ENCODE peak calls at places on chromosomes 6 and 20, in nine cellular contexts. G is foreskin fibroblast; C is GM10248; P is ecto neural progenitor cell; T is CD8-positive, alpha-beta T cell; Z is H7; B is RPMI8226; A is ACHN; L is activated CD4-positive, alpha-beta T cell treated with anti-CD3 and anti-CD28 coated beads for 1 hour. Q is an unnamed sample.

GRCh38 chr6:90065173-90065572 is 170.9 kb downstream of the GJA10 start:
- DNase-seq in G (no peak), C (no peak), P (no peak), T (no peak), Z (no peak), B (no peak), A (no peak), L (no peak), Q (no peak)

GRCh38 chr6:131982740-131983259 is 31.6 kb upstream of the CCN2 start:
- DNase-seq in G (peak; percentile 67), C (no peak), P (no peak), T (no peak), Z (no peak), B (no peak), A (no peak), L (no peak), Q (peak; percentile 89)

GRCh38 chr6:56507517-56507916 is 135.2 kb downstream of the DST start:
- DNase-seq in G (no peak), C (no peak), P (no peak), T (no peak), Z (no peak), B (no peak), A (no peak), L (no peak), Q (no peak)

GRCh38 chr6:150078788-150079187 is 9.9 kb upstream of the ULBP3 start:
- DNase-seq in G (no peak), C (no peak), P (no peak), T (no peak), Z (no peak), B (no peak), A (no peak), L (no peak), Q (no peak)

GRCh38 chr20:10719740-10720380 is 46.1 kb upstream of the JAG1 start:
- DNase-seq in G (no peak), C (no peak), P (no peak), T (no peak), Z (no peak), B (no peak), A (no peak), L (no peak), Q (no peak)

GRCh38 chr6:29949934-29950333 is 7.6 kb downstream of the HLA-A start:
- DNase-seq in G (no peak), C (no peak), P (no peak), T (no peak), Z (no peak), B (no peak), A (no peak), L (no peak), Q (no peak)

GRCh38 chr6:128244751-128245405 is 275.5 kb downstream of the PTPRK start:
- DNase-seq in G (no peak), C (no peak), P (no peak), T (no peak), Z (no peak), B (no peak), A (no peak), L (no peak), Q (no peak)

GRCh38 chr20:43919686-43920403 is 5.2 kb downstream of the TOX2 start:
- DNase-seq in G (no peak), C (no peak), P (no peak), T (no peak), Z (no peak), B (no peak), A (no peak), L (no peak), Q (no peak)

GRCh38 chr6:110449545-110449903 is 26.9 kb downstream of the SLC22A16 start:
- DNase-seq in G (no peak), C (no peak), P (no peak), T (no peak), Z (no peak), B (no peak), A (no peak), L (no peak), Q (no peak)

GRCh38 chr6:100695445-100695844 is 185.7 kb downstream of the ASCC3 start:
- DNase-seq in G (no peak), C (no peak), P (no peak), T (no peak), Z (no peak), B (no peak), A (no peak), L (no peak), Q (no peak)

GRCh38 chr20:58228484-58229197 is at the start of gene ANKRD60:
- DNase-seq in G (peak; percentile 29), C (peak; percentile 44), P (peak; percentile 67), T (peak; percentile 83), Z (peak; percentile 96), B (no peak), A (no peak), L (peak; percentile 28), Q (no peak)

GRCh38 chr6:1538810-1539482 is 70.8 kb upstream of the FOXC1 start:
- DNase-seq in G (no peak), C (no peak), P (no peak), T (no peak), Z (no peak), B (no peak), A (no peak), L (no peak), Q (no peak)

GRCh38 chr20:39903806-39904205 is 785.2 kb downstream of the MAFB start:
- DNase-seq in G (no peak), C (no peak), P (no peak), T (no peak), Z (no peak), B (no peak), A (no peak), L (no peak), Q (no peak)

GRCh38 chr6:108995296-108995695 is 99.3 kb downstream of the SESN1 start:
- DNase-seq in G (no peak), C (no peak), P (no peak), T (no peak), Z (no peak), B (no peak), A (no peak), L (no peak), Q (no peak)

GRCh38 chr6:15513131-15513771 is 149.6 kb downstream of the DTNBP1 start:
- DNase-seq in G (no peak), C (no peak), P (no peak), T (no peak), Z (no peak), B (no peak), A (no peak), L (no peak), Q (no peak)

GRCh38 chr6:6775074-6775473 is 186.6 kb downstream of the LY86 start:
- DNase-seq in G (no peak), C (no peak), P (no peak), T (no peak), Z (no peak), B (no peak), A (no peak), L (no peak), Q (no peak)

GRCh38 chr6:167091149-167092107 is 31.5 kb upstream of the CCR6 start:
- DNase-seq in G (no peak), C (no peak), P (peak; percentile 36), T (no peak), Z (peak; percentile 27), B (no peak), A (no peak), L (no peak), Q (no peak)

GRCh38 chr20:13995841-13996240 is 525 bp downstream of the MACROD2 start:
- DNase-seq in G (no peak), C (no peak), P (peak; percentile 69), T (no peak), Z (peak; percentile 78), B (no peak), A (peak; percentile 5), L (no peak), Q (no peak)

GRCh38 chr6:150761771-150762170 is 103.7 kb upstream of the MTHFD1L start:
- DNase-seq in G (no peak), C (no peak), P (no peak), T (no peak), Z (no peak), B (no peak), A (no peak), L (no peak), Q (no peak)

GRCh38 chr6:13536796-13537526 is 37.4 kb upstream of the SIRT5 start:
- DNase-seq in G (no peak), C (no peak), P (peak; percentile 20), T (no peak), Z (no peak), B (no peak), A (no peak), L (no peak), Q (peak; percentile 16)

GRCh38 chr6:99458319-99458718 is 33.2 kb upstream of the PNISR start:
- DNase-seq in G (no peak), C (no peak), P (no peak), T (no peak), Z (peak; percentile 6), B (peak; percentile 15), A (peak; percentile 48), L (no peak), Q (peak; percentile 35)

GRCh38 chr6:158418501-158418900 is 106.2 kb downstream of the TULP4 start:
- DNase-seq in G (peak; percentile 35), C (no peak), P (no peak), T (no peak), Z (no peak), B (no peak), A (no peak), L (no peak), Q (no peak)

GRCh38 chr20:53681352-53682212 is 87.9 kb upstream of the ZNF217 start:
- DNase-seq in G (no peak), C (no peak), P (no peak), T (no peak), Z (no peak), B (no peak), A (no peak), L (no peak), Q (no peak)

GRCh38 chr6:139240161-139241010 is 51.4 kb downstream of the TXLNB start:
- DNase-seq in G (peak; percentile 85), C (no peak), P (no peak), T (no peak), Z (no peak), B (peak; percentile 73), A (no peak), L (no peak), Q (peak; percentile 54)

GRCh38 chr6:95413789-95414188 is 163.5 kb upstream of the MANEA start:
- DNase-seq in G (no peak), C (no peak), P (no peak), T (no peak), Z (peak; percentile 0), B (no peak), A (no peak), L (no peak), Q (no peak)

GRCh38 chr6:26414281-26414680 is 12.2 kb downstream of the BTN3A1 start:
- DNase-seq in G (no peak), C (no peak), P (no peak), T (no peak), Z (no peak), B (no peak), A (no peak), L (no peak), Q (no peak)

GRCh38 chr6:1665214-1665613 is 55.5 kb downstream of the FOXC1 start:
- DNase-seq in G (no peak), C (peak; percentile 75), P (no peak), T (no peak), Z (no peak), B (peak; percentile 69), A (no peak), L (no peak), Q (no peak)

GRCh38 chr20:1391640-1392442 is 1.0 kb downstream of the FKBP1A start:
- DNase-seq in G (no peak), C (no peak), P (no peak), T (no peak), Z (peak; percentile 63), B (peak; percentile 25), A (no peak), L (no peak), Q (peak; percentile 26)

GRCh38 chr20:33079267-33079666 is at the start of gene BPIFB4:
- DNase-seq in G (no peak), C (no peak), P (no peak), T (no peak), Z (no peak), B (peak; percentile 7), A (no peak), L (no peak), Q (no peak)

GRCh38 chr20:53748821-53749402 is 155.3 kb upstream of the ZNF217 start:
- DNase-seq in G (peak; percentile 33), C (no peak), P (no peak), T (no peak), Z (no peak), B (no peak), A (peak; percentile 27), L (no peak), Q (peak; percentile 69)

GRCh38 chr6:46174904-46175303 is 4.1 kb upstream of the ENPP5 start:
- DNase-seq in G (no peak), C (no peak), P (no peak), T (no peak), Z (no peak), B (no peak), A (no peak), L (no peak), Q (no peak)

Q was measured in HCEC 1CT.